ENCODE peak calls at places on chromosomes 7 and 10, in five cellular contexts. U is endothelial cell, H is HEK293T, C is kidney, K is pons. Z is an unnamed sample.

GRCh38 chr10:74544106-74544505 is 282.3 kb upstream of the KAT6B start:
- DNase-seq in U (no peak), H (no peak), C (no peak), K (no peak), Z (no peak)

GRCh38 chr7:39464350-39465054 is 101.7 kb upstream of the YAE1 start:
- DNase-seq in U (no peak), H (no peak), C (no peak), K (no peak), Z (no peak)

GRCh38 chr10:47358457-47358856 is 10.3 kb downstream of the RBP3 start:
- DNase-seq in U (no peak), H (no peak), C (no peak), K (no peak), Z (no peak)

GRCh38 chr7:10706875-10707493 is 266.7 kb upstream of the PHF14 start:
- DNase-seq in U (no peak), H (no peak), C (no peak), K (peak; percentile 11), Z (no peak)

GRCh38 chr10:110546077-110546476 is 21.4 kb upstream of the SMC3 start:
- DNase-seq in U (no peak), H (no peak), C (no peak), K (no peak), Z (no peak)

GRCh38 chr7:46852795-46853194 is 729.1 kb downstream of the TNS3 start:
- DNase-seq in U (no peak), H (no peak), C (no peak), K (no peak), Z (no peak)

GRCh38 chr10:97714401-97715258 is 1.1 kb downstream of the MARVELD1 start:
- DNase-seq in U (peak; percentile 60), H (peak; percentile 69), C (peak; percentile 94), K (no peak), Z (peak; percentile 69)

GRCh38 chr7:14374336-14374735 is 384.9 kb upstream of the ETV1 start:
- DNase-seq in U (no peak), H (no peak), C (no peak), K (no peak), Z (no peak)

GRCh38 chr10:131636841-131637724 is 263.7 kb upstream of the PPP2R2D start:
- DNase-seq in U (no peak), H (no peak), C (no peak), K (no peak), Z (no peak)

GRCh38 chr7:95843286-95843685 is 70.9 kb downstream of the DYNC1I1 start:
- DNase-seq in U (no peak), H (no peak), C (no peak), K (no peak), Z (no peak)

GRCh38 chr10:102436312-102436711 is 3.9 kb upstream of the CUEDC2 start:
- DNase-seq in U (no peak), H (no peak), C (no peak), K (no peak), Z (no peak)

GRCh38 chr7:34034728-34035127 is 129.4 kb downstream of the BMPER start:
- DNase-seq in U (no peak), H (no peak), C (no peak), K (no peak), Z (no peak)

GRCh38 chr7:117347480-117347879 is 24.6 kb upstream of the WNT2 start:
- DNase-seq in U (no peak), H (no peak), C (no peak), K (no peak), Z (no peak)

GRCh38 chr7:81600608-81601007 is 169.2 kb downstream of the HGF start:
- DNase-seq in U (no peak), H (no peak), C (no peak), K (no peak), Z (no peak)

GRCh38 chr10:16639457-16639856 is 117.8 kb upstream of the C1QL3 start:
- DNase-seq in U (no peak), H (no peak), C (no peak), K (no peak), Z (no peak)

GRCh38 chr7:156463280-156463679 is 177.3 kb upstream of the RNF32 start:
- DNase-seq in U (no peak), H (no peak), C (no peak), K (no peak), Z (no peak)

GRCh38 chr7:92634924-92635519 is 44.8 kb upstream of the FAM133B start:
- DNase-seq in U (no peak), H (no peak), C (no peak), K (no peak), Z (no peak)

GRCh38 chr10:99619090-99619800 is 994 bp downstream of the SLC25A28 start:
- DNase-seq in U (no peak), H (no peak), C (no peak), K (no peak), Z (no peak)

GRCh38 chr7:51315393-51316261 is 982 bp downstream of the COBL start:
- DNase-seq in U (peak; percentile 26), H (peak; percentile 30), C (peak; percentile 85), K (peak; percentile 81), Z (peak; percentile 55)

GRCh38 chr7:104903044-104903443 is 111.0 kb upstream of the KMT2E start:
- DNase-seq in U (no peak), H (no peak), C (no peak), K (no peak), Z (no peak)

GRCh38 chr10:117411440-117412428 is 36.5 kb upstream of the PDZD8 start:
- DNase-seq in U (no peak), H (no peak), C (no peak), K (no peak), Z (no peak)

GRCh38 chr7:94972296-94972695 is 64.9 kb downstream of the PPP1R9A start:
- DNase-seq in U (no peak), H (no peak), C (no peak), K (no peak), Z (no peak)

Z was measured in nephron progenitor cell.